ENCODE peak calls at places on chromosomes 11 and 22, in four cellular contexts. D, Y, N and R are unnamed samples.

GRCh38 chr22:45762545-45763235 is 91.1 kb downstream of the ATXN10 start:
- DNase-seq in Y (no peak), N (no peak), D (no peak), R (peak; percentile 74)

GRCh38 chr22:45692549-45692948 is 20.9 kb downstream of the ATXN10 start:
- DNase-seq in Y (no peak), D (no peak), N (no peak), R (no peak)

GRCh38 chr11:45174963-45175362 is 28.5 kb downstream of the PRDM11 start:
- DNase-seq in D (no peak), Y (no peak), N (no peak), R (no peak)

GRCh38 chr11:15101072-15101701 is 13.5 kb upstream of the INSC start:
- DNase-seq in N (peak; percentile 51), D (peak; percentile 86), Y (peak; percentile 8), R (peak; percentile 81)

GRCh38 chr11:62404435-62404834 is 14.4 kb upstream of the SCGB1A1 start:
- DNase-seq in D (no peak), Y (no peak), N (no peak), R (no peak)

GRCh38 chr11:15770798-15771414 is 585.4 kb downstream of the SOX6 start:
- DNase-seq in D (no peak), Y (no peak), N (peak; percentile 21), R (peak; percentile 69)

GRCh38 chr11:36403661-36404060 is 106.4 kb downstream of the TRAF6 start:
- DNase-seq in D (no peak), N (no peak), Y (no peak), R (no peak)

GRCh38 chr22:42300286-42301071 is 30.0 kb upstream of the TCF20 start:
- DNase-seq in N (no peak), Y (no peak), D (no peak), R (peak; percentile 82)

GRCh38 chr11:12539570-12539969 is 134.7 kb upstream of the TEAD1 start:
- DNase-seq in D (no peak), Y (no peak), N (no peak), R (no peak)

GRCh38 chr11:37657645-37658044 is 1059.6 kb upstream of the RAG2 start:
- DNase-seq in D (no peak), Y (no peak), N (no peak), R (no peak)

GRCh38 chr22:23764931-23765881 is 2.4 kb downstream of the C22orf15 start:
- DNase-seq in N (no peak), Y (no peak), D (no peak), R (no peak)

GRCh38 chr11:134069996-134070845 is 1.3 kb downstream of the JAM3 start:
- DNase-seq in D (peak; percentile 75), Y (no peak), N (no peak), R (no peak)

GRCh38 chr11:74948546-74948897 is 369 bp downstream of the XRRA1 start:
- DNase-seq in D (no peak), N (no peak), Y (no peak), R (no peak)

GRCh38 chr22:28418063-28418462 is 261.6 kb downstream of the TTC28 start:
- DNase-seq in Y (no peak), D (no peak), N (no peak), R (no peak)

GRCh38 chr11:47403571-47403970 is 4.8 kb upstream of the SLC39A13 start:
- DNase-seq in Y (no peak), D (no peak), N (no peak), R (no peak)

GRCh38 chr11:116702772-116703360 is 69.9 kb downstream of the BUD13 start:
- DNase-seq in Y (peak; percentile 8), N (no peak), D (no peak), R (no peak)

GRCh38 chr22:48979482-48979881 is 848.2 kb downstream of the BRD1 start:
- DNase-seq in N (no peak), D (no peak), Y (peak; percentile 58), R (no peak)

GRCh38 chr22:49427341-49427740 is 400.3 kb downstream of the BRD1 start:
- DNase-seq in Y (no peak), N (no peak), D (no peak), R (no peak)

GRCh38 chr22:27224485-27225364 is 567.3 kb downstream of the MIAT start:
- DNase-seq in D (no peak), Y (no peak), N (no peak), R (peak; percentile 73)

GRCh38 chr11:31412946-31413345 is 43.3 kb downstream of the DNAJC24 start:
- DNase-seq in N (no peak), Y (no peak), D (no peak), R (no peak)

GRCh38 chr11:108009497-108010360 is 1.0 kb downstream of the CUL5 start:
- DNase-seq in N (no peak), Y (no peak), D (no peak), R (no peak)

GRCh38 chr11:134418119-134418840 is 6.2 kb upstream of the B3GAT1 start:
- DNase-seq in Y (no peak), D (no peak), N (no peak), R (peak; percentile 67)

GRCh38 chr11:17379383-17380180 is 8.9 kb downstream of the KCNJ11 start:
- DNase-seq in N (no peak), D (no peak), Y (no peak), R (no peak)

GRCh38 chr11:101082813-101083212 is 46.8 kb downstream of the PGR start:
- DNase-seq in Y (no peak), N (no peak), D (no peak), R (no peak)

GRCh38 chr11:64498151-64498550 is 92.9 kb upstream of the SLC22A12 start:
- DNase-seq in Y (no peak), D (no peak), N (no peak), R (no peak)

GRCh38 chr22:34604312-34604711 is 461.6 kb upstream of the ISX start:
- DNase-seq in N (no peak), Y (no peak), D (no peak), R (no peak)